ENCODE peak calls at places on chromosomes 11 and 22, in nine cellular contexts. Y, N, W, D, X, P, R, B and G are unnamed samples.

GRCh38 chr11:126391970-126392637 is 36.6 kb downstream of the ST3GAL4 start:
- DNase-seq in W (peak; percentile 66), D (no peak), P (no peak), N (peak; percentile 40), B (no peak), R (no peak), X (no peak), Y (no peak), G (no peak)

GRCh38 chr11:73670808-73671207 is 24.4 kb downstream of the PLEKHB1 start:
- DNase-seq in R (no peak), P (no peak), D (no peak), Y (no peak), X (no peak), N (no peak), W (no peak), B (no peak), G (no peak)

GRCh38 chr22:25700996-25701815 is 40.8 kb upstream of the MYO18B start:
- DNase-seq in Y (peak; percentile 65), B (peak; percentile 8), R (no peak), W (no peak), P (no peak), X (no peak), D (no peak), N (no peak), G (no peak)

GRCh38 chr11:128585498-128586238 is 1.7 kb downstream of the ETS1 start:
- DNase-seq in X (no peak), D (no peak), N (no peak), R (no peak), B (no peak), W (no peak), Y (no peak), P (no peak), G (no peak)

GRCh38 chr11:19702620-19703019 is 10.0 kb upstream of the NAV2 start:
- DNase-seq in W (no peak), D (no peak), X (no peak), R (no peak), Y (no peak), N (no peak), B (no peak), P (no peak), G (no peak)

GRCh38 chr11:10499452-10500262 is 41.3 kb downstream of the RNF141 start:
- DNase-seq in R (no peak), N (no peak), D (peak; percentile 62), Y (no peak), W (no peak), X (no peak), B (no peak), P (no peak), G (no peak)

GRCh38 chr22:29705651-29706050 is 14.2 kb upstream of the CABP7 start:
- DNase-seq in W (no peak), Y (no peak), P (no peak), N (no peak), D (no peak), B (no peak), R (no peak), X (no peak), G (no peak)

GRCh38 chr22:40235418-40235817 is 57.7 kb downstream of the TNRC6B start:
- DNase-seq in Y (no peak), B (no peak), D (no peak), N (no peak), W (no peak), R (no peak), P (no peak), X (no peak), G (no peak)

GRCh38 chr11:70409437-70409836 is 11.1 kb downstream of the CTTN start:
- DNase-seq in B (no peak), N (no peak), Y (no peak), P (no peak), W (no peak), D (no peak), X (no peak), R (no peak), G (no peak)

GRCh38 chr22:31622980-31623379 is 39.0 kb downstream of the PISD start:
- DNase-seq in Y (no peak), D (no peak), B (no peak), N (no peak), W (no peak), X (no peak), R (no peak), P (no peak), G (no peak)

GRCh38 chr11:107567739-107568335 is 2.3 kb upstream of the ALKBH8 start:
- DNase-seq in W (no peak), P (no peak), D (no peak), X (no peak), B (no peak), R (no peak), N (no peak), Y (no peak), G (no peak)

GRCh38 chr22:42908082-42908746 is 51.1 kb upstream of the ARFGAP3 start:
- DNase-seq in B (no peak), R (no peak), N (no peak), P (no peak), X (no peak), Y (no peak), D (no peak), W (no peak), G (no peak)

GRCh38 chr11:130148927-130149326 is 10.7 kb upstream of the ST14 start:
- DNase-seq in D (no peak), W (no peak), B (no peak), N (no peak), Y (no peak), R (no peak), X (no peak), P (no peak), G (peak; percentile 17)

GRCh38 chr11:11798586-11799438 is 43.0 kb upstream of the USP47 start:
- DNase-seq in D (peak; percentile 93), P (peak; percentile 92), N (peak; percentile 86), B (peak; percentile 80), Y (peak; percentile 90), W (no peak), X (peak; percentile 66), R (peak; percentile 86), G (peak; percentile 81)
- H3K27ac ChIP-seq in D (no peak overlapping the region), P (no peak overlapping the region), N (no peak overlapping the region), B (no peak overlapping the region), Y (no peak overlapping the region), W (no peak overlapping the region), X (no peak overlapping the region), R (no peak overlapping the region), G (no peak overlapping the region)

GRCh38 chr11:85787168-85787567 is 23.8 kb downstream of the SYTL2 start:
- DNase-seq in Y (no peak), P (no peak), B (no peak), D (no peak), N (no peak), X (no peak), R (no peak), W (no peak), G (no peak)

GRCh38 chr11:85783758-85784157 is 27.2 kb downstream of the SYTL2 start:
- DNase-seq in P (no peak), N (no peak), D (no peak), B (no peak), R (no peak), W (no peak), X (no peak), Y (no peak), G (no peak)

GRCh38 chr11:85787809-85788805 is 22.8 kb downstream of the SYTL2 start:
- DNase-seq in Y (no peak), D (no peak), X (no peak), R (no peak), P (no peak), N (no peak), W (no peak), B (no peak), G (no peak)

GRCh38 chr11:85784907-85785306 is 26.0 kb downstream of the SYTL2 start:
- DNase-seq in Y (no peak), R (no peak), B (no peak), X (no peak), D (no peak), W (no peak), N (no peak), P (no peak), G (no peak)

GRCh38 chr11:85784480-85784879 is 26.5 kb downstream of the SYTL2 start:
- DNase-seq in B (no peak), Y (no peak), X (no peak), W (no peak), D (no peak), R (no peak), P (no peak), N (no peak), G (no peak)
- H3K27ac ChIP-seq in B (no peak overlapping the region), Y (no peak overlapping the region), X (no peak overlapping the region), W (no peak overlapping the region), D (no peak overlapping the region), R (no peak overlapping the region), P (no peak overlapping the region), N (no peak overlapping the region), G (no peak overlapping the region)

DNA sequence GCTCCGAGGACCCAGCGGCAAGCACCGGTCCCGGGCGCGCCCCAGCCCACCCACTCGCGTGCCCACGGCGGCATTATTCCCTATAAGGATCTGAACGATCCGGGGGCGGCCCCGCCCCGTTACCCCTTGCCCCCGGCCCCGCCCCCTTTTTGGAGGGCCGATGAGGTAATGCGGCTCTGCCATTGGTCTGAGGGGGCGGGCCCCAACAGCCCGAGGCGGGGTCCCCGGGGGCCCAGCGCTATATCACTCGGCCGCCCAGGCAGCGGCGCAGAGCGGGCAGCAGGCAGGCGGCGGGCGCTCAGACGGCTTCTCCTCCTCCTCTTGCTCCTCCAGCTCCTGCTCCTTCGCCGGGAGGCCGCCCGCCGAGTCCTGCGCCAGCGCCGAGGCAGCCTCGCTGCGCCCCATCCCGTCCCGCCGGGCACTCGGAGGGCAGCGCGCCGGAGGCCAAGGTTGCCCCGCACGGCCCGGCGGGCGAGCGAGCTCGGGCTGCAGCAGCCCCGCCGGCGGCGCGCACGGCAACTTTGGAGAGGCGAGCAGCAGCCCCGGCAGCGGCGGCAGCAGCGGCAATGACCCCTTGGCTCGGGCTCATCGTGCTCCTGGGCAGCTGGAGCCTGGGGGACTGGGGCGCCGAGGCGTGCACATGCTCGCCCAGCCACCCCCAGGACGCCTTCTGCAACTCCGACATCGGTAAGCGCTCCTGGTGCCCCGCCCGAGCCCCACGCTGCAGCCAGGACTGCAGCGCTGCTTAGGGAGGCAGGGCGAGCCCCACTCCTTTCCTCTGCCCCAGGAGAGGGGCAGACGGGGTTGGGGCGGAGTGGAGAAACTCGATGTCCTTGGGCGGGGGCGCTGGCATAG is at the start of gene TIMP3:
- DNase-seq in D (peak; percentile 93), N (peak; percentile 92), P (peak; percentile 96), B (peak; percentile 72), W (no peak), Y (peak; percentile 92), R (peak; percentile 95), X (no peak), G (peak; percentile 87)
- H3K27ac ChIP-seq in D (peak within 1 kb of the TSS; percentile 77), N (peak within 1 kb of the TSS; percentile 91), P (peak within 1 kb of the TSS; percentile 91), B (peak within 1 kb of the TSS; percentile 36), W (no peak within 1 kb of the TSS), Y (peak within 1 kb of the TSS; percentile 71), R (peak within 1 kb of the TSS; percentile 92), X (no peak within 1 kb of the TSS), G (peak within 1 kb of the TSS; percentile 87)

DNA sequence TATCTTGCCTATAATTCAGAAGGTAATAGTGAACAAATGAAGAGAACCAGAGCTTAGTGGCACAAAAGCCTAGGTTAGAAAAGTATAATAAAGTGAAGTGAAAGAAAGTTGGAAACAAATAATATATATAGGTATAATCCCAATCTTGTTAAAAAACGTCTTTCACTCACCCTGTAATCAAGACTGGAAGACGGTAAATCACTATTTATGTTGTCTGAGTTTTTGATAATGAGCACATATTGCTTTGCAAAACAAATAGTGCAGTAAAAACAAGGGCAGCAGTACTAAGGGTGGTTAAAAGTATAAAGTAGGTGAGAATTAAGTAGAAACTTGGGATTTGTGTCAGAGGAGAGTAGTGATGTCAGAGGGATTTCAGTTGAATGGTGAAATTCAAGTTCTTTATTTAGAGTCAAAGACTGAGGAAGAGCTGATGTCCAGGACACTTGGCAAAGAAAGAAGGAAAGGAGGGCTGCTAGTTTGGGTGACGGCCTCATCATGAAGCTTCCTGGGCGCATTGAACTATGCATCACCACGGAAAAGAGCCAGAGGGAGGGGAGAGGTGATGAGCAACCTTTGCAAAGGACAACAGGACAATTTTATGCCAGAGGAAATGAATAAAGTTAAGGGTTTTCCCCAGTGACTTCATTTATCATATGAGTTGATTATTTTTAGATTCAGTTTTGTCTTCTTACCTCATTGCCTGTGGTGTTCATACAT is 11.3 kb downstream of the NCAM1 start:
- DNase-seq in Y (no peak), R (no peak), X (no peak), N (no peak), D (no peak), P (no peak), B (no peak), W (no peak), G (no peak)
- H3K27ac ChIP-seq in Y (no peak overlapping the region), R (no peak overlapping the region), X (no peak overlapping the region), N (no peak overlapping the region), D (no peak overlapping the region), P (no peak overlapping the region), B (no peak overlapping the region), W (no peak overlapping the region), G (no peak overlapping the region)